ENCODE peak calls at places on chromosomes 4 and X, in ten cellular contexts. I is OCI-LY7, X is omental fat pad, Q is ascending aorta, A is Panc1, O is T1000, R is Right ventricle myocardium superior, U is right atrium auricular region, J is foreskin fibroblast, G is body of pancreas. F is an unnamed sample.

GRCh38 chr4:148814030-148814429 is 371.8 kb upstream of the NR3C2 start:
- DNase-seq in I (no peak), X (no peak), Q (no peak), A (no peak), O (no peak), R (no peak), U (no peak), J (no peak), G (peak; percentile 69), F (no peak)

GRCh38 chrX:118367338-118367737 is 21.4 kb downstream of the WDR44 start:
- DNase-seq in I (no peak), X (no peak), Q (no peak), A (no peak), O (no peak), R (no peak), U (no peak), J (no peak), G (no peak), F (no peak)

GRCh38 chrX:11628399-11628798 is 37.3 kb downstream of the ARHGAP6 start:
- DNase-seq in I (no peak), X (no peak), Q (no peak), A (no peak), O (no peak), R (no peak), U (no peak), J (no peak), G (no peak), F (no peak)

GRCh38 chr4:1521821-1522361 is 115.6 kb upstream of the NKX1-1 start:
- DNase-seq in I (no peak), X (no peak), Q (no peak), A (no peak), O (no peak), R (no peak), U (no peak), J (no peak), G (no peak), F (no peak)

GRCh38 chr4:150232029-150232428 is 153.8 kb downstream of the DCLK2 start:
- DNase-seq in I (no peak), X (no peak), Q (no peak), A (no peak), O (no peak), R (no peak), U (no peak), J (peak; percentile 48), G (no peak), F (no peak)

GRCh38 chrX:40143001-40143400 is 45.2 kb upstream of the BCOR start:
- DNase-seq in I (no peak), X (no peak), Q (no peak), A (no peak), O (no peak), R (no peak), U (no peak), J (no peak), G (no peak), F (no peak)

GRCh38 chr4:7301126-7301785 is 108.9 kb downstream of the SORCS2 start:
- DNase-seq in I (no peak), X (no peak), Q (no peak), A (no peak), O (no peak), R (peak; percentile 26), U (no peak), J (no peak), G (no peak), F (no peak)

GRCh38 chr4:117420966-117421365 is 335.6 kb upstream of the TRAM1L1 start:
- DNase-seq in I (no peak), X (no peak), Q (no peak), A (no peak), O (no peak), R (no peak), U (no peak), J (no peak), G (no peak), F (no peak)

GRCh38 chr4:27006247-27006603 is 145.6 kb downstream of the STIM2 start:
- DNase-seq in I (no peak), X (no peak), Q (no peak), A (no peak), O (no peak), R (no peak), U (no peak), J (peak; percentile 68), G (no peak), F (no peak)

GRCh38 chrX:108261541-108262218 is 170.1 kb downstream of the ATG4A start:
- DNase-seq in I (no peak), X (no peak), Q (no peak), A (no peak), O (no peak), R (no peak), U (no peak), J (peak; percentile 80), G (no peak), F (no peak)

GRCh38 chr4:8704632-8705031 is 112.1 kb downstream of the CPZ start:
- DNase-seq in I (no peak), X (no peak), Q (no peak), A (no peak), O (no peak), R (no peak), U (no peak), J (no peak), G (no peak), F (no peak)

GRCh38 chr4:151267822-151268535 is 9.0 kb upstream of the PRSS48 start:
- DNase-seq in I (no peak), X (no peak), Q (no peak), A (no peak), O (no peak), R (no peak), U (no peak), J (no peak), G (no peak), F (no peak)

GRCh38 chr4:183960912-183961569 is 55.9 kb downstream of the STOX2 start:
- DNase-seq in I (no peak), X (no peak), Q (no peak), A (no peak), O (no peak), R (peak; percentile 59), U (no peak), J (no peak), G (peak; percentile 26), F (no peak)

GRCh38 chr4:91064157-91064853 is 937.1 kb downstream of the CCSER1 start:
- DNase-seq in I (no peak), X (no peak), Q (no peak), A (no peak), O (peak; percentile 62), R (no peak), U (no peak), J (peak; percentile 15), G (peak; percentile 22), F (no peak)

GRCh38 chr4:158722291-158722916 is 792 bp downstream of the PPID start:
- DNase-seq in I (peak; percentile 6), X (no peak), Q (no peak), A (no peak), O (no peak), R (no peak), U (no peak), J (peak; percentile 59), G (no peak), F (peak; percentile 15)

GRCh38 chr4:137621056-137621455 is 88.8 kb upstream of the PCDH18 start:
- DNase-seq in I (no peak), X (no peak), Q (no peak), A (no peak), O (no peak), R (no peak), U (no peak), J (no peak), G (no peak), F (no peak)

GRCh38 chr4:152304220-152304619 is 231.7 kb downstream of the FBXW7 start:
- DNase-seq in I (no peak), X (no peak), Q (no peak), A (no peak), O (no peak), R (no peak), U (no peak), J (peak; percentile 10), G (no peak), F (no peak)

GRCh38 chrX:46649421-46650260 is 76.1 kb downstream of the CHST7 start:
- DNase-seq in I (peak; percentile 32), X (no peak), Q (no peak), A (no peak), O (no peak), R (peak; percentile 52), U (no peak), J (peak; percentile 21), G (peak; percentile 26), F (no peak)

GRCh38 chrX:131747173-131747572 is 203.3 kb downstream of the OR13H1 start:
- DNase-seq in I (no peak), X (no peak), Q (no peak), A (peak; percentile 93), O (no peak), R (no peak), U (no peak), J (no peak), G (peak; percentile 88), F (no peak)

GRCh38 chrX:16123222-16123786 is at the start of gene GRPR:
- DNase-seq in I (peak; percentile 89), X (peak; percentile 44), Q (no peak), A (peak; percentile 39), O (peak; percentile 57), R (peak; percentile 81), U (peak; percentile 73), J (peak; percentile 88), G (peak; percentile 91), F (peak; percentile 54)

GRCh38 chrX:22952011-22952410 is 47.7 kb upstream of the DDX53 start:
- DNase-seq in I (no peak), X (no peak), Q (no peak), A (no peak), O (no peak), R (no peak), U (no peak), J (peak; percentile 54), G (no peak), F (no peak)

GRCh38 chr4:98566491-98567008 is 91.9 kb downstream of the TSPAN5 start:
- DNase-seq in I (no peak), X (no peak), Q (no peak), A (no peak), O (no peak), R (no peak), U (no peak), J (peak; percentile 78), G (no peak), F (no peak)

GRCh38 chrX:154310991-154311541 is 15.5 kb downstream of the TKTL1 start:
- DNase-seq in I (no peak), X (no peak), Q (no peak), A (no peak), O (no peak), R (no peak), U (no peak), J (peak; percentile 22), G (no peak), F (no peak)

GRCh38 chrX:85503258-85504158 is 124.0 kb upstream of the POF1B start:
- DNase-seq in I (no peak), X (no peak), Q (no peak), A (no peak), O (no peak), R (no peak), U (no peak), J (no peak), G (no peak), F (no peak)

GRCh38 chr4:162163892-162164759 is at the start of gene FSTL5:
- DNase-seq in I (no peak), X (peak; percentile 24), Q (no peak), A (no peak), O (peak; percentile 58), R (peak; percentile 57), U (peak; percentile 59), J (peak; percentile 43), G (peak; percentile 69), F (peak; percentile 42)

GRCh38 chrX:153723351-153724251 is 586 bp downstream of the BCAP31 start:
- DNase-seq in I (peak; percentile 72), X (no peak), Q (no peak), A (no peak), O (no peak), R (no peak), U (no peak), J (peak; percentile 63), G (peak; percentile 42), F (peak; percentile 61)